ENCODE peak calls at places on chromosome 15, in four cellular contexts. H is ovary, O is heart left ventricle, J is tibial nerve. S is an unnamed sample.

GRCh38 chr15:90530250-90531051 is 728 bp downstream of the CRTC3 start:
- DNase-seq in H (peak; percentile 78), O (peak; percentile 76), J (peak; percentile 17), S (peak; percentile 35)

GRCh38 chr15:34483644-34484043 is 46.0 kb upstream of the GOLGA8A start:
- DNase-seq in H (no peak), O (no peak), J (no peak), S (no peak)

GRCh38 chr15:88610756-88611231 is 10.3 kb upstream of the AEN start:
- DNase-seq in H (no peak), O (no peak), J (no peak), S (no peak)

GRCh38 chr15:67805008-67805681 is 20.2 kb upstream of the SKOR1 start:
- DNase-seq in H (no peak), O (no peak), J (no peak), S (no peak)

GRCh38 chr15:101060576-101061551 is 141.7 kb downstream of the LRRK1 start:
- DNase-seq in H (peak; percentile 15), O (no peak), J (no peak), S (no peak)

GRCh38 chr15:93081399-93081798 is 7.6 kb downstream of the RGMA start:
- DNase-seq in H (no peak), O (no peak), J (no peak), S (no peak)

GRCh38 chr15:39235084-39235795 is 345.6 kb upstream of the THBS1 start:
- DNase-seq in H (no peak), O (no peak), J (no peak), S (no peak)

GRCh38 chr15:33098082-33099058 is 96.1 kb downstream of the FMN1 start:
- DNase-seq in H (no peak), O (no peak), J (no peak), S (no peak)

GRCh38 chr15:79179108-79179561 is 88.6 kb upstream of the RASGRF1 start:
- DNase-seq in H (no peak), O (no peak), J (no peak), S (no peak)

GRCh38 chr15:80242132-80242769 is 9.8 kb downstream of the CTXND1 start:
- DNase-seq in H (no peak), O (peak; percentile 64), J (no peak), S (peak; percentile 67)

GRCh38 chr15:101115887-101116680 is 135.8 kb downstream of the CHSY1 start:
- DNase-seq in H (peak; percentile 57), O (no peak), J (peak; percentile 36), S (no peak)

GRCh38 chr15:57551717-57552677 is 39.7 kb upstream of the MYZAP start:
- DNase-seq in H (no peak), O (no peak), J (no peak), S (peak; percentile 57)

GRCh38 chr15:40048155-40048792 is 9.3 kb upstream of the SRP14 start:
- DNase-seq in H (no peak), O (peak; percentile 60), J (no peak), S (no peak)

GRCh38 chr15:43516185-43516584 is 1.2 kb upstream of the MAP1A start:
- DNase-seq in H (peak; percentile 69), O (no peak), J (peak; percentile 17), S (peak; percentile 53)

GRCh38 chr15:67592245-67592644 is 49.7 kb downstream of the MAP2K5 start:
- DNase-seq in H (no peak), O (no peak), J (no peak), S (no peak)

GRCh38 chr15:66184936-66185790 is 68.4 kb downstream of the MEGF11 start:
- DNase-seq in H (no peak), O (no peak), J (no peak), S (no peak)

GRCh38 chr15:92018535-92019239 is 165.2 kb downstream of the SLCO3A1 start:
- DNase-seq in H (no peak), O (peak; percentile 59), J (no peak), S (no peak)

GRCh38 chr15:38868326-38869114 is 303.9 kb upstream of the RASGRP1 start:
- DNase-seq in H (no peak), O (no peak), J (peak; percentile 59), S (peak; percentile 89)

GRCh38 chr15:98866503-98866902 is 141.1 kb downstream of the PGPEP1L start:
- DNase-seq in H (no peak), O (no peak), J (no peak), S (peak; percentile 81)

GRCh38 chr15:63896336-63897115 is 62.8 kb upstream of the HERC1 start:
- DNase-seq in H (peak; percentile 31), O (peak; percentile 63), J (peak; percentile 36), S (peak; percentile 40)

GRCh38 chr15:38454687-38455071 is 752 bp downstream of the FAM98B start:
- DNase-seq in H (no peak), O (no peak), J (no peak), S (no peak)

GRCh38 chr15:68277131-68277604 is 377 bp upstream of the FEM1B start:
- DNase-seq in H (no peak), O (no peak), J (no peak), S (peak; percentile 42)

GRCh38 chr15:46441294-46442062 is 806.6 kb downstream of the SQOR start:
- DNase-seq in H (no peak), O (no peak), J (no peak), S (no peak)

GRCh38 chr15:100111103-100112060 is 230.4 kb downstream of the ADAMTS17 start:
- DNase-seq in H (peak; percentile 19), O (peak; percentile 76), J (peak; percentile 48), S (peak; percentile 93)

DNA sequence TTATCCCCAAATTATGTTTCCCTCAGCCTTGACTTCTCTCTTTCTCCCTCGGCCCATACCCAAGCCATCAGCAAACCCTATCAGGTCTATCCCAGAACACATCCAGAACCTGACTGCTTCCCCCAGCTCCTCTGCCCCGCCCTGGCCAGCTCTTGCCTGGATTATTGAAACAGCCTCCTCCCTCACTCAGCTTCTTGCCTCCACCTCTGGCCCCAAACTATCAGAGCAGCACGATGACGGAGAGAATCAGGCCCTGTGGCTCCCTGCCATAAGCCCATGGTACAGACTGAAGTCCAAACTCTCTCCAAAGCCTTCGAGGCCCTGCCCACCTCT is 105.3 kb upstream of the LINGO1 start:
- DNase-seq in H (no peak), O (no peak), J (no peak), S (no peak)
- TF ChIP-seq POLR2A in H (no peak), O (no peak), J (no peak), S (no peak)

DNA sequence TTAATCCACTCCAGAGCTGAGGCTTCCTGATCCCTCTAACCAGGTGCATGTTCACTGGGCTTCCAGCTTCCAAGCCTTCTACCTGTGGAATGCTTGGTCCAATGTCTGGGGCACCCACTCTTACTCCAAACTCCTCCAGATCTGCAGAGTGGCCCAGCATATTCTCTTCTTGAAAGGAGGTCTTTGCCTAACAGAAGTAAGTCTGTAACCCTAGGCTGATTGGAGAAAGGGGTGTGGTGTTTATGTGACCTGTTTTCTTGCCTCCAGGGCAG is 105.5 kb downstream of the RPLP1 start:
- DNase-seq in H (no peak), O (no peak), J (no peak), S (no peak)
- H3K4me3 ChIP-seq in H (no peak overlapping the region), O (no peak overlapping the region), J (no peak overlapping the region), S (no peak overlapping the region)

GRCh38 chr15:50044406-50044805 is 74.6 kb downstream of the ATP8B4 start:
- DNase-seq in H (no peak), O (no peak), J (no peak), S (no peak)

GRCh38 chr15:50044904-50045303 is 74.1 kb downstream of the ATP8B4 start:
- DNase-seq in H (no peak), O (no peak), J (no peak), S (no peak)

GRCh38 chr15:50046159-50046558 is 72.9 kb downstream of the ATP8B4 start:
- DNase-seq in H (no peak), O (no peak), J (no peak), S (no peak)

GRCh38 chr15:50049871-50050270 is 69.2 kb downstream of the ATP8B4 start:
- DNase-seq in H (no peak), O (no peak), J (no peak), S (no peak)

GRCh38 chr15:50046868-50047267 is 72.2 kb downstream of the ATP8B4 start:
- DNase-seq in H (no peak), O (no peak), J (no peak), S (no peak)
- TF ChIP-seq CTCF in H (no peak), O (no peak), J (no peak), S (no peak)

DNA sequence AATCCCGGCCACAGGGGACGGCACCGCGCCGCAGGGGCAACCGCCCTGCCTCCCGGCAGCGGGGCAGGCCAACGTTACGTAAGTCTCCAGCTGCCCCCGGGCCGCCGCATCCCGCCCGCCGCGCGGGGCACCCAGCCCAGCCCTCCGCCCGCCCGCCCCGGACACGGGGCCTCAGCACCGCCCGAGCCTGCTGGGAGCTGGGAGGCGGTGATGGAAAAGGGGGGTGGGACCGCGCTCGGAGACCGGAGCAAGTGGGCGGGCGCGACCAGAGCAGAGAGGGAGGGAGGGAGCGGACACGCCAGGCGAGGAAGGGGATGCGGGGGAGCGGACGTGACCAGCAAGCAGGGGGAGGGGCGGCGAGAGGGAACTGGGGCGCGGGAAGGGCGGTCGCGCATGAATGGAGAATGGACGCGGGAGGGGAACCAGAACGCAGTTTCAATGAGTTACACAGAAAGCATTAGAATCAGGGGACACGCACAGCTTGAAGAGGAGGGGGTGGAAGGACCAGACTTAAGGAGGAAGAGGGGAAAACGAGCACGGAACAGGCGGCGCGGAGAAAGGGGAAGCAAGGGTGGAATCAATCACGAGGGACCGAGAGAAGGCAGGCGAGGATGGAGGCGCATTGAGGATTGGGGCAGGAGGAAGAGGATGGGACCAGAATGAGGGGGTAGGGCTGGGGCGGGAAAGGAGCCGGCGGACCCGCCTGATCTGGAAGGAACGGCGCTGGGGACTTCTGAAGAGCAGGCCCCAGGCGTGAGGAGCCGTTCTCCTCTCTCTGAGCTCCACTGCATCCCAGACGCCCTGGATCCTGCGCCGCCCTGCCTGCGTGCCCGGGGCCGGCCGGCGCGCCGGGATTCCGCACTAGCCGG is 559 bp downstream of the PKM start:
- DNase-seq in H (peak; percentile 93), O (peak; percentile 96), J (peak; percentile 84), S (peak; percentile 85)
- TF ChIP-seq POLR2A in H (peak; percentile 61), O (peak; percentile 76), J (peak; percentile 73), S (peak; percentile 20)

GRCh38 chr15:58770519-58770856 is 614 bp upstream of the MINDY2 start:
- DNase-seq in H (no peak), O (no peak), J (peak; percentile 10), S (no peak)

GRCh38 chr15:58771621-58772235 is 626 bp downstream of the MINDY2 start:
- DNase-seq in H (no peak), O (peak; percentile 77), J (peak; percentile 35), S (peak; percentile 39)

GRCh38 chr15:58775402-58775801 is 4.3 kb downstream of the MINDY2 start:
- DNase-seq in H (no peak), O (no peak), J (no peak), S (no peak)

GRCh38 chr15:58770857-58771620 is at the start of gene MINDY2:
- DNase-seq in H (peak; percentile 98), O (peak; percentile 99), J (peak; percentile 95), S (peak; percentile 99)

GRCh38 chr15:58773024-58773423 is 1.9 kb downstream of the MINDY2 start:
- DNase-seq in H (no peak), O (no peak), J (no peak), S (no peak)
- H3K4me3 ChIP-seq in H (peak overlapping the region; percentile 92), O (peak overlapping the region; percentile 93), J (peak overlapping the region; percentile 99), S (no peak overlapping the region)

GRCh38 chr15:59632714-59633113 is 21.1 kb downstream of the GCNT3 start:
- DNase-seq in H (no peak), O (no peak), J (no peak), S (no peak)
- TF ChIP-seq CTCF in H (no peak), O (no peak), J (no peak), S (no peak)